ENCODE peak calls at places on chromosomes 1 and 21, in four cellular contexts. Q is cardiac fibroblast, A is transverse colon, S is nephron progenitor cell. C is an unnamed sample.
A peak's percentile ranks its signal among the peaks of the same experiment; 100 is the strongest.

GRCh38 chr1:93774707-93775106 is 93.1 kb upstream of the BCAR3 start:
- DNase-seq in Q (no peak), S (no peak), A (no peak), C (no peak)

GRCh38 chr1:167763525-167764220 is 41.9 kb downstream of the MPZL1 start:
- DNase-seq in S (no peak), A (no peak), Q (peak; percentile 65), C (no peak)

GRCh38 chr21:44533121-44533890 is 6.7 kb downstream of the KRTAP10-1 start:
- DNase-seq in A (peak; percentile 4), S (no peak), Q (no peak), C (no peak)

GRCh38 chr1:47986741-47987140 is 10.4 kb downstream of the TRABD2B start:
- DNase-seq in S (no peak), Q (peak; percentile 73), A (no peak), C (no peak)

GRCh38 chr1:46489638-46490602 is at the start of gene DMBX1:
- DNase-seq in A (peak; percentile 58), Q (peak; percentile 9), S (peak; percentile 71), C (peak; percentile 72)

GRCh38 chr1:118949317-118949716 is 38.8 kb downstream of the TBX15 start:
- DNase-seq in S (no peak), Q (peak; percentile 60), A (no peak), C (no peak)

GRCh38 chr1:78839704-78840277 is 166.7 kb downstream of the ADGRL4 start:
- DNase-seq in Q (peak; percentile 66), S (peak; percentile 48), A (no peak), C (peak; percentile 49)

GRCh38 chr1:112798293-112798692 is 83.2 kb upstream of the PPM1J start:
- DNase-seq in A (no peak), Q (no peak), S (no peak), C (no peak)

GRCh38 chr21:45142469-45142868 is 68.1 kb downstream of the ADARB1 start:
- DNase-seq in S (no peak), Q (peak; percentile 70), A (no peak), C (no peak)

DNA sequence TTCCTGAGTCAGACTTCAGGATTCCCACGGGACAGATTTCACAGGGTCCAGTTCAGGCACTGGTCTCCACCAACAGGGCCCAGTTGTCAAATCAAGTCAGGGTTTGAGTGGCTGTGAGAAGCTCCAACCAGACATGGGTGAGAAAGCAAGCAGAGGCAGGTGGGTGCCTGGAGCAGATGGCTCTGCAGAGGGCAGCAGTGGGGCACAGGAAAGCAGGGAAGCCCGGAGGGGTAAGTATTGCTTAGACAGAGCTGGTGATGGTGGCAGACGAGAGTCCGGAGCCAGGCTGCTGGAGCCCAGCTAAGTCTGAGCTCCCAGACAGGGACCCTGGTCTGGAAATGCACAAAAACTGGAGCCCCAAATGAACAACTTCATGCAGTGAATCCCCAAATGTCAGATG is 40.4 kb downstream of the RIMS3 start:
- DNase-seq in A (peak; percentile 55), S (no peak), Q (peak; percentile 26), C (peak; percentile 66)
- TF ChIP-seq CTCF in A (peak; percentile 40), S (no peak), Q (peak; percentile 52), C (peak; percentile 33)

GRCh38 chr1:72282690-72283203 is 408 bp upstream of the NEGR1 start:
- DNase-seq in S (peak; percentile 86), A (peak; percentile 77), Q (peak; percentile 96), C (peak; percentile 89)
- TF ChIP-seq CTCF in S (no peak), A (peak; percentile 10), Q (no peak), C (no peak)

GRCh38 chr1:27574001-27574781 is 29.8 kb downstream of the AHDC1 start:
- DNase-seq in A (no peak), Q (no peak), S (no peak), C (no peak)

GRCh38 chr1:27575861-27576331 is 28.0 kb downstream of the AHDC1 start:
- DNase-seq in A (peak; percentile 68), Q (peak; percentile 57), S (peak; percentile 71), C (peak; percentile 56)

GRCh38 chr1:27572679-27573426 is 31.1 kb downstream of the AHDC1 start:
- DNase-seq in S (peak; percentile 65), A (no peak), Q (no peak), C (no peak)

GRCh38 chr1:27576846-27577245 is 27.1 kb downstream of the AHDC1 start:
- DNase-seq in Q (no peak), A (no peak), S (no peak), C (no peak)

DNA sequence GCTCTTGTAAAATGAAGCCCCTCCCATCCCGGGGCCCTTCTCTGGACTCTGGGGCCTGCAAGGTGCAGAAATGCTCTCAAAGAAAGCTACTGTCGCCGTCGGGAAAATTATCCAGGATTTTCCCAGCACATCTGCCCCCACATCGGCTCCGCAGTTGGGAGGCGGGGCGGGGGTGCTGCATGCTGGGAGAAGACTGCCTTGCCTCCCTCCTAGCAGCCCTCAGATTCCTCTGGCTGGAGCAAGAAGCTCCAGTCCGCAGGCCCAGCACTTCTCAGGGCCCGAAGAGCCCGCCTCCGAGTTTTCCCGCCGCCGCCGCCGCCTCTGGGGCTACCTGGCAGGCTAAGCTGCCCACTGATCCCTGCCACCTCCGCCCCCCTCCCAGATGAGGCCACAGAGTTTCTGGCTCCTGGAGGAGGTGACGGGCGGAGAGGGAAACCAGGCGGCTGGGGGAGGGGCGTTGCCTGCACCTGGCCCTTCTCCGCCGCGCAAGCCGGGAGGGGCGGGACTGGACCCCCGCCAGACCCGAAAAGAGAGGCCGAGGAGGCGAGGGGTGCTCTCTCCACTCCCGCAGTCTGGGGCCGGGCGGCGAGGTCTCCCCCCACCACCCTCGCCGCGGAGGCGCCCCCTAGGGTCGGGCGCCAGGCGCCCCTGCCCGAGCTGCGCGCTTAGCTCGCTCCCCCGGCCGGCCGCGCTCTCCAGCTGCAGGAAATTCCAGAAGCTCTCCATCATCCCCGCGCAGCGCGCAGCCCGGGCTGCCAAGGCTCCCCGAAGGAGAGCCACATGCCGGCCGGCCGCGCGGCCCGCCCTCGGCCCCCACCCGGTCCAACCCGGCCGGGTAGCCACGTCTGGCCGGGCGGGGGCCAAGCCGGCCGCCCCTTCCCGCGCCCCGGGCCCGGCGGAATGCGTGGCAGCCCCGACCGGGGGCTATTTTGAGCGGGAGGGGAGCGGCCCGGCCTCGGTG is 28.8 kb downstream of the AHDC1 start:
- DNase-seq in Q (peak; percentile 89), A (peak; percentile 66), S (peak; percentile 81), C (peak; percentile 67)
- TF ChIP-seq CTCF in Q (no peak), A (no peak), S (peak; percentile 39), C (no peak)

DNA sequence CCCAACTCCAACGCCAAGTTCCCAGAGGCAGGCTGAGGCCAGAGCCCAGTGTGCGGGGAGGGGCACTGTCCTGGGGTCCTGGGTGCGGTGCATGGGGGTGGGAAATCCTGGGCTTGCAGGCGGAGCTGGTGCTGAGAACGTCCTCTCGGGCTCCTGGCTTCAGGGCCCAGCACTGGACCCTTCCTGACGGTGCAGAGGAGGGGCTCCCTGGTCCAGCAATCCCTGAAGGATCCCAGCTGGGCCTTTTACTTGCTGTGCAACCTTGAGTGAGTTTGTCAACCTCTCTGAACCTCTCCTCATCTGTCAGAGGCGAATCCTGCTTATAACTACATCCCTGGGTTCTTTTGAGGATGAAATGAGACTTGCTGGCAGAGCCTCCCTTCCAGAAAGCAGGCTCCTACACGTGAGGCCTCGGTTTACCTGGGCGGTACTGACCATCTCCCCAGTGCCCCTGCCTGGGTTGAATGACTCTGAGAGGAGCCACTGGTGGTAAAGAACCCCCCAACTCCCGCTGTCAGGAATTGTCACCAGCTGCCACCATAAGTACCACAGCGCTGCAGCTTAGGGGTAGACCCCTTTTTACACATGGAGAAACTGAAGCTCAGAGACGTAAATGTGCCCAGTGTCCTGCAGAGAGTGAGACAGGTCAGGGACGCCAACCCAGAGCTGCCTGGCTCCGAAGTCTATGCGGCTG is 77.3 kb downstream of the DHRS3 start:
- DNase-seq in A (no peak), S (no peak), Q (no peak), C (no peak)
- TF ChIP-seq CTCF in A (no peak), S (no peak), Q (no peak), C (no peak)

C was measured in Calu3.